ENCODE peak calls at places on chromosome 5, in five cellular contexts. V is brain microvascular endothelial cell, N is lung, M is NCI-H1048, S is frontal cortex. J is an unnamed sample.

GRCh38 chr5:96384353-96384752 is 48.7 kb downstream of the PCSK1 start:
- DNase-seq in S (no peak), V (peak), M (no peak), N (no peak), J (no peak)

GRCh38 chr5:160260881-160261815 is 31.8 kb downstream of the FABP6 start:
- DNase-seq in M (no peak), S (no peak), N (peak), V (peak), J (peak)

GRCh38 chr5:66875325-66875724 is 279.1 kb downstream of the MAST4 start:
- DNase-seq in V (no peak), S (no peak), N (no peak), M (no peak), J (no peak)

GRCh38 chr5:81232449-81233079 is 558 bp upstream of the CKMT2 start:
- DNase-seq in M (no peak), N (no peak), S (no peak), V (no peak), J (no peak)

GRCh38 chr5:135067587-135067986 is 33.6 kb upstream of the PITX1 start:
- DNase-seq in N (no peak), V (no peak), S (no peak), M (no peak), J (no peak)

GRCh38 chr5:84032404-84032803 is 311.7 kb upstream of the HAPLN1 start:
- DNase-seq in M (no peak), N (no peak), S (no peak), V (no peak), J (no peak)

GRCh38 chr5:127030259-127031146 is at the start of gene MARCHF3:
- DNase-seq in V (peak), S (peak), M (peak), N (peak), J (peak)

GRCh38 chr5:137880313-137880712 is 8.9 kb upstream of the PKD2L2 start:
- DNase-seq in S (no peak), N (no peak), V (no peak), M (no peak), J (no peak)

GRCh38 chr5:125093776-125094175 is 347.3 kb upstream of the ZNF608 start:
- DNase-seq in N (no peak), M (no peak), V (peak), S (no peak), J (no peak)

GRCh38 chr5:64576241-64576640 is 70.4 kb downstream of the RGS7BP start:
- DNase-seq in M (no peak), S (no peak), V (no peak), N (no peak), J (no peak)

GRCh38 chr5:100904259-100904822 is 1.3 kb upstream of the ST8SIA4 start:
- DNase-seq in N (peak), S (no peak), V (no peak), M (no peak), J (no peak)

GRCh38 chr5:123215929-123216702 is 127.1 kb downstream of the PRDM6 start:
- DNase-seq in S (no peak), V (no peak), N (no peak), M (no peak), J (no peak)

GRCh38 chr5:78016831-78017529 is 240.8 kb upstream of the TBCA start:
- DNase-seq in M (no peak), S (no peak), V (no peak), N (no peak), J (no peak)

GRCh38 chr5:483434-484184 is 40.6 kb downstream of the EXOC3 start:
- DNase-seq in N (no peak), V (no peak), S (no peak), M (no peak), J (no peak)

GRCh38 chr5:36181709-36182262 is 29.9 kb downstream of the SKP2 start:
- DNase-seq in S (no peak), N (no peak), V (no peak), M (no peak), J (no peak)

GRCh38 chr5:6784481-6784880 is 71.2 kb downstream of the TENT4A start:
- DNase-seq in N (no peak), V (no peak), M (no peak), S (no peak), J (no peak)

GRCh38 chr5:84382363-84383295 is 2.1 kb downstream of the EDIL3 start:
- DNase-seq in N (no peak), S (no peak), V (peak), M (no peak), J (peak)